ENCODE peak calls at places on chromosome 12, in six cellular contexts. E is IMR-90, I is neuronal stem cell, Z is HT-29, V is A549, R is foreskin fibroblast. G is an unnamed sample.

GRCh38 chr12:104656383-104656782 is 199.6 kb downstream of the CHST11 start:
- DNase-seq in E (no peak), Z (no peak), V (no peak), I (no peak), R (no peak), G (no peak)

GRCh38 chr12:113130457-113131135 is 5.0 kb downstream of the RASAL1 start:
- DNase-seq in Z (no peak), V (no peak), E (no peak), R (peak), I (no peak), G (no peak)

GRCh38 chr12:69331846-69332684 is 16.1 kb upstream of the LYZ start:
- DNase-seq in V (no peak), I (no peak), Z (peak), R (no peak), E (no peak), G (no peak)

GRCh38 chr12:24478254-24478653 is 470.6 kb downstream of the BCAT1 start:
- DNase-seq in V (no peak), Z (no peak), I (no peak), R (no peak), E (no peak), G (no peak)

GRCh38 chr12:107760817-107761501 is at the start of gene PRDM4:
- DNase-seq in I (peak), E (peak), Z (peak), R (peak), V (peak), G (peak)

GRCh38 chr12:50839032-50839431 is 3.7 kb upstream of the TMPRSS12 start:
- DNase-seq in I (no peak), V (no peak), E (no peak), Z (no peak), R (peak), G (no peak)

GRCh38 chr12:64611430-64612286 is 1.4 kb downstream of the RASSF3 start:
- DNase-seq in I (no peak), Z (peak), E (peak), R (peak), V (no peak), G (no peak)

GRCh38 chr12:67355428-67356385 is 86.5 kb downstream of the CAND1 start:
- DNase-seq in Z (peak), R (peak), I (peak), E (peak), V (no peak), G (no peak)

GRCh38 chr12:27142102-27142721 is 59.8 kb upstream of the C12orf71 start:
- DNase-seq in R (peak), I (peak), E (peak), Z (peak), V (peak), G (peak)

GRCh38 chr12:64946132-64946829 is 121.8 kb downstream of the TBC1D30 start:
- DNase-seq in V (no peak), E (peak), Z (no peak), R (peak), I (peak), G (no peak)

GRCh38 chr12:32201996-32202395 is 95.3 kb downstream of the BICD1 start:
- DNase-seq in I (no peak), R (no peak), Z (no peak), V (no peak), E (no peak), G (no peak)

GRCh38 chr12:69154585-69155363 is 84.6 kb upstream of the CPSF6 start:
- DNase-seq in Z (peak), I (peak), R (peak), E (peak), V (peak), G (no peak)

GRCh38 chr12:56087220-56087619 is 7.3 kb downstream of the ERBB3 start:
- DNase-seq in V (no peak), R (peak), Z (peak), I (no peak), E (no peak), G (no peak)

GRCh38 chr12:52818376-52818775 is 4.5 kb upstream of the KRT4 start:
- DNase-seq in R (no peak), Z (no peak), I (peak), E (no peak), V (no peak), G (no peak)

GRCh38 chr12:28602760-28603638 is 412.7 kb downstream of the CCDC91 start:
- DNase-seq in Z (no peak), R (peak), V (no peak), E (no peak), I (no peak), G (no peak)

GRCh38 chr12:24743891-24744793 is 204.8 kb downstream of the BCAT1 start:
- DNase-seq in I (no peak), E (no peak), Z (no peak), V (no peak), R (no peak), G (no peak)

GRCh38 chr12:104457746-104458644 is 1.2 kb downstream of the CHST11 start:
- DNase-seq in R (peak), E (no peak), Z (no peak), V (peak), I (no peak), G (no peak)

GRCh38 chr12:121823101-121823726 is 19.4 kb downstream of the SETD1B start:
- DNase-seq in Z (no peak), E (no peak), V (no peak), R (no peak), I (no peak), G (no peak)

GRCh38 chr12:46473634-46474201 is 101.1 kb upstream of the SLC38A2 start:
- DNase-seq in R (peak), V (peak), I (no peak), Z (peak), E (peak), G (peak)

GRCh38 chr12:76790564-76791552 is 26.9 kb downstream of the ZDHHC17 start:
- DNase-seq in V (peak), R (peak), I (no peak), Z (peak), E (peak), G (no peak)

GRCh38 chr12:117470804-117471203 is 109.4 kb upstream of the NOS1 start:
- DNase-seq in R (no peak), I (no peak), V (no peak), E (no peak), Z (peak), G (no peak)

GRCh38 chr12:111976291-111976690 is 36.7 kb downstream of the TMEM116 start:
- DNase-seq in V (no peak), E (no peak), I (no peak), Z (no peak), R (no peak), G (no peak)

GRCh38 chr12:109579639-109580038 is 6.0 kb downstream of the MVK start:
- DNase-seq in R (no peak), E (no peak), I (no peak), V (no peak), Z (no peak), G (no peak)

G was measured in HFF-Myc.